ENCODE peak calls at places on chromosomes 3 and 15, in nine cellular contexts. One of them, this sample, is unnamed.

GRCh38 chr3:41418961-41419691 is 219.8 kb downstream of the CTNNB1 start:
- DNase-seq in amygdala: no peak
- DNase-seq in activated gamma-delta T cell treated with Interleukin-2 at 50 U/mL for 16 hours: peak
- DNase-seq in foreskin melanocyte: no peak
- DNase-seq in psoas muscle: no peak
- DNase-seq in A549: peak
- DNase-seq in GM18507: no peak
- DNase-seq in CD8-positive, alpha-beta memory T cell: no peak
- DNase-seq in stimulated activated CD4-positive, alpha-beta T cell treated with anti-CD3 and anti-CD28 coated beads, Interleukin-1b, Interleukin-23, amount 100 ng/mL, for 48 hours: peak
- DNase-seq in this sample: no peak

GRCh38 chr3:153970735-153971347 is 150.3 kb upstream of the ARHGEF26 start:
- DNase-seq in amygdala: no peak
- DNase-seq in activated gamma-delta T cell treated with Interleukin-2 at 50 U/mL for 16 hours: no peak
- DNase-seq in foreskin melanocyte: peak
- DNase-seq in psoas muscle: no peak
- DNase-seq in A549: peak
- DNase-seq in GM18507: no peak
- DNase-seq in CD8-positive, alpha-beta memory T cell: no peak
- DNase-seq in stimulated activated CD4-positive, alpha-beta T cell treated with anti-CD3 and anti-CD28 coated beads, Interleukin-1b, Interleukin-23, amount 100 ng/mL, for 48 hours: no peak
- DNase-seq in this sample: no peak

GRCh38 chr15:70045045-70045444 is 52.7 kb downstream of the TLE3 start:
- DNase-seq in amygdala: no peak
- DNase-seq in activated gamma-delta T cell treated with Interleukin-2 at 50 U/mL for 16 hours: no peak
- DNase-seq in foreskin melanocyte: no peak
- DNase-seq in psoas muscle: no peak
- DNase-seq in A549: no peak
- DNase-seq in GM18507: no peak
- DNase-seq in CD8-positive, alpha-beta memory T cell: no peak
- DNase-seq in stimulated activated CD4-positive, alpha-beta T cell treated with anti-CD3 and anti-CD28 coated beads, Interleukin-1b, Interleukin-23, amount 100 ng/mL, for 48 hours: no peak
- DNase-seq in this sample: no peak

GRCh38 chr3:146199762-146200161 is 38.8 kb upstream of the PLOD2 start:
- DNase-seq in amygdala: no peak
- DNase-seq in activated gamma-delta T cell treated with Interleukin-2 at 50 U/mL for 16 hours: no peak
- DNase-seq in foreskin melanocyte: no peak
- DNase-seq in psoas muscle: no peak
- DNase-seq in A549: no peak
- DNase-seq in GM18507: no peak
- DNase-seq in CD8-positive, alpha-beta memory T cell: no peak
- DNase-seq in stimulated activated CD4-positive, alpha-beta T cell treated with anti-CD3 and anti-CD28 coated beads, Interleukin-1b, Interleukin-23, amount 100 ng/mL, for 48 hours: no peak
- DNase-seq in this sample: no peak

GRCh38 chr15:38563723-38564519 is 693 bp downstream of the RASGRP1 start:
- DNase-seq in amygdala: peak
- DNase-seq in activated gamma-delta T cell treated with Interleukin-2 at 50 U/mL for 16 hours: peak
- DNase-seq in foreskin melanocyte: no peak
- DNase-seq in psoas muscle: peak
- DNase-seq in A549: peak
- DNase-seq in GM18507: peak
- DNase-seq in CD8-positive, alpha-beta memory T cell: peak
- DNase-seq in stimulated activated CD4-positive, alpha-beta T cell treated with anti-CD3 and anti-CD28 coated beads, Interleukin-1b, Interleukin-23, amount 100 ng/mL, for 48 hours: peak
- DNase-seq in this sample: peak

GRCh38 chr15:78076231-78077052 is 1.1 kb downstream of the TBC1D2B start:
- DNase-seq in amygdala: no peak
- DNase-seq in activated gamma-delta T cell treated with Interleukin-2 at 50 U/mL for 16 hours: no peak
- DNase-seq in foreskin melanocyte: no peak
- DNase-seq in psoas muscle: no peak
- DNase-seq in A549: no peak
- DNase-seq in GM18507: no peak
- DNase-seq in CD8-positive, alpha-beta memory T cell: no peak
- DNase-seq in stimulated activated CD4-positive, alpha-beta T cell treated with anti-CD3 and anti-CD28 coated beads, Interleukin-1b, Interleukin-23, amount 100 ng/mL, for 48 hours: no peak
- DNase-seq in this sample: no peak

GRCh38 chr15:64950888-64951287 is 38.8 kb downstream of the SPG21 start:
- DNase-seq in amygdala: no peak
- DNase-seq in activated gamma-delta T cell treated with Interleukin-2 at 50 U/mL for 16 hours: no peak
- DNase-seq in foreskin melanocyte: no peak
- DNase-seq in psoas muscle: no peak
- DNase-seq in A549: no peak
- DNase-seq in GM18507: no peak
- DNase-seq in CD8-positive, alpha-beta memory T cell: no peak
- DNase-seq in stimulated activated CD4-positive, alpha-beta T cell treated with anti-CD3 and anti-CD28 coated beads, Interleukin-1b, Interleukin-23, amount 100 ng/mL, for 48 hours: no peak
- DNase-seq in this sample: no peak

GRCh38 chr15:72965671-72966070 is 86.6 kb upstream of the NEO1 start:
- DNase-seq in amygdala: no peak
- DNase-seq in activated gamma-delta T cell treated with Interleukin-2 at 50 U/mL for 16 hours: no peak
- DNase-seq in foreskin melanocyte: no peak
- DNase-seq in psoas muscle: no peak
- DNase-seq in A549: no peak
- DNase-seq in GM18507: no peak
- DNase-seq in CD8-positive, alpha-beta memory T cell: no peak
- DNase-seq in stimulated activated CD4-positive, alpha-beta T cell treated with anti-CD3 and anti-CD28 coated beads, Interleukin-1b, Interleukin-23, amount 100 ng/mL, for 48 hours: no peak
- DNase-seq in this sample: no peak

GRCh38 chr3:118682916-118683315 is 351.7 kb downstream of the IGSF11 start:
- DNase-seq in amygdala: no peak
- DNase-seq in activated gamma-delta T cell treated with Interleukin-2 at 50 U/mL for 16 hours: no peak
- DNase-seq in foreskin melanocyte: no peak
- DNase-seq in psoas muscle: no peak
- DNase-seq in A549: no peak
- DNase-seq in GM18507: no peak
- DNase-seq in CD8-positive, alpha-beta memory T cell: no peak
- DNase-seq in stimulated activated CD4-positive, alpha-beta T cell treated with anti-CD3 and anti-CD28 coated beads, Interleukin-1b, Interleukin-23, amount 100 ng/mL, for 48 hours: no peak
- DNase-seq in this sample: no peak

GRCh38 chr15:73078722-73079121 is 26.5 kb downstream of the NEO1 start:
- DNase-seq in amygdala: no peak
- DNase-seq in activated gamma-delta T cell treated with Interleukin-2 at 50 U/mL for 16 hours: no peak
- DNase-seq in foreskin melanocyte: no peak
- DNase-seq in psoas muscle: no peak
- DNase-seq in A549: no peak
- DNase-seq in GM18507: no peak
- DNase-seq in CD8-positive, alpha-beta memory T cell: no peak
- DNase-seq in stimulated activated CD4-positive, alpha-beta T cell treated with anti-CD3 and anti-CD28 coated beads, Interleukin-1b, Interleukin-23, amount 100 ng/mL, for 48 hours: no peak
- DNase-seq in this sample: no peak

GRCh38 chr3:126655887-126656286 is 963 bp upstream of the TXNRD3 start:
- DNase-seq in amygdala: no peak
- DNase-seq in activated gamma-delta T cell treated with Interleukin-2 at 50 U/mL for 16 hours: no peak
- DNase-seq in foreskin melanocyte: no peak
- DNase-seq in psoas muscle: no peak
- DNase-seq in A549: no peak
- DNase-seq in GM18507: no peak
- DNase-seq in CD8-positive, alpha-beta memory T cell: no peak
- DNase-seq in stimulated activated CD4-positive, alpha-beta T cell treated with anti-CD3 and anti-CD28 coated beads, Interleukin-1b, Interleukin-23, amount 100 ng/mL, for 48 hours: no peak
- DNase-seq in this sample: no peak

GRCh38 chr15:61155741-61156700 is 73.1 kb downstream of the RORA start:
- DNase-seq in amygdala: no peak
- DNase-seq in activated gamma-delta T cell treated with Interleukin-2 at 50 U/mL for 16 hours: no peak
- DNase-seq in foreskin melanocyte: no peak
- DNase-seq in psoas muscle: peak
- DNase-seq in A549: no peak
- DNase-seq in GM18507: no peak
- DNase-seq in CD8-positive, alpha-beta memory T cell: no peak
- DNase-seq in stimulated activated CD4-positive, alpha-beta T cell treated with anti-CD3 and anti-CD28 coated beads, Interleukin-1b, Interleukin-23, amount 100 ng/mL, for 48 hours: no peak
- DNase-seq in this sample: no peak

GRCh38 chr3:129934234-129935123 is 40.0 kb upstream of the TRH start:
- DNase-seq in amygdala: peak
- DNase-seq in activated gamma-delta T cell treated with Interleukin-2 at 50 U/mL for 16 hours: peak
- DNase-seq in foreskin melanocyte: peak
- DNase-seq in psoas muscle: no peak
- DNase-seq in A549: peak
- DNase-seq in GM18507: no peak
- DNase-seq in CD8-positive, alpha-beta memory T cell: peak
- DNase-seq in stimulated activated CD4-positive, alpha-beta T cell treated with anti-CD3 and anti-CD28 coated beads, Interleukin-1b, Interleukin-23, amount 100 ng/mL, for 48 hours: peak
- DNase-seq in this sample: no peak

GRCh38 chr3:42098171-42098570 is 7.0 kb downstream of the TRAK1 start:
- DNase-seq in amygdala: no peak
- DNase-seq in activated gamma-delta T cell treated with Interleukin-2 at 50 U/mL for 16 hours: no peak
- DNase-seq in foreskin melanocyte: no peak
- DNase-seq in psoas muscle: no peak
- DNase-seq in A549: no peak
- DNase-seq in GM18507: no peak
- DNase-seq in CD8-positive, alpha-beta memory T cell: no peak
- DNase-seq in stimulated activated CD4-positive, alpha-beta T cell treated with anti-CD3 and anti-CD28 coated beads, Interleukin-1b, Interleukin-23, amount 100 ng/mL, for 48 hours: no peak
- DNase-seq in this sample: no peak

GRCh38 chr3:55271549-55271948 is 215.6 kb downstream of the WNT5A start:
- DNase-seq in amygdala: no peak
- DNase-seq in activated gamma-delta T cell treated with Interleukin-2 at 50 U/mL for 16 hours: no peak
- DNase-seq in foreskin melanocyte: no peak
- DNase-seq in psoas muscle: no peak
- DNase-seq in A549: no peak
- DNase-seq in GM18507: no peak
- DNase-seq in CD8-positive, alpha-beta memory T cell: no peak
- DNase-seq in stimulated activated CD4-positive, alpha-beta T cell treated with anti-CD3 and anti-CD28 coated beads, Interleukin-1b, Interleukin-23, amount 100 ng/mL, for 48 hours: no peak
- DNase-seq in this sample: no peak

GRCh38 chr3:41489205-41489604 is 289.9 kb downstream of the CTNNB1 start:
- DNase-seq in amygdala: no peak
- DNase-seq in activated gamma-delta T cell treated with Interleukin-2 at 50 U/mL for 16 hours: no peak
- DNase-seq in foreskin melanocyte: peak
- DNase-seq in psoas muscle: no peak
- DNase-seq in A549: no peak
- DNase-seq in GM18507: no peak
- DNase-seq in CD8-positive, alpha-beta memory T cell: no peak
- DNase-seq in stimulated activated CD4-positive, alpha-beta T cell treated with anti-CD3 and anti-CD28 coated beads, Interleukin-1b, Interleukin-23, amount 100 ng/mL, for 48 hours: no peak
- DNase-seq in this sample: no peak

This sample was measured in aorta.